ENCODE peak calls at places on chromosomes 5 and 9, in five cellular contexts. J is Kasumi-1, N is breast epithelium, C is occipital lobe, E is EL. D is an unnamed sample.

GRCh38 chr5:96112703-96113102 is 151.1 kb upstream of the ELL2 start:
- DNase-seq in J (no peak), N (no peak), C (no peak), E (no peak), D (no peak)

GRCh38 chr9:24899463-24899862 is 353.8 kb upstream of the IZUMO3 start:
- DNase-seq in J (no peak), N (no peak), C (no peak), E (no peak), D (no peak)

GRCh38 chr9:118976160-118976559 is 393.1 kb downstream of the BRINP1 start:
- DNase-seq in J (no peak), N (no peak), C (no peak), E (no peak), D (no peak)

GRCh38 chr5:140205216-140205615 is 30.2 kb downstream of the CYSTM1 start:
- DNase-seq in J (peak; percentile 74), N (no peak), C (no peak), E (no peak), D (no peak)

GRCh38 chr5:83608122-83608521 is 112.5 kb downstream of the HAPLN1 start:
- DNase-seq in J (peak; percentile 88), N (no peak), C (peak; percentile 25), E (peak; percentile 26), D (no peak)

GRCh38 chr9:71819115-71819739 is 50.9 kb upstream of the CEMIP2 start:
- DNase-seq in J (peak; percentile 27), N (no peak), C (no peak), E (peak; percentile 45), D (no peak)

GRCh38 chr5:86749841-86750240 is 132.1 kb downstream of the COX7C start:
- DNase-seq in J (no peak), N (no peak), C (no peak), E (no peak), D (no peak)

GRCh38 chr5:136084698-136085097 is 47.9 kb upstream of the SMAD5 start:
- DNase-seq in J (no peak), N (peak; percentile 68), C (no peak), E (no peak), D (no peak)

GRCh38 chr5:35780236-35780635 is 76.5 kb upstream of the IL7R start:
- DNase-seq in J (no peak), N (no peak), C (no peak), E (no peak), D (no peak)

D was measured in posterior cingulate gyrus.